ENCODE peak calls at places on chromosomes 13 and 19, in nine cellular contexts. G, X, C, N, Q, K, W, U and J are unnamed samples.
A peak's percentile ranks its signal among the peaks of the same experiment; 100 is the strongest.

GRCh38 chr13:110533771-110534670 is 27.5 kb downstream of the RAB20 start:
- DNase-seq in G (no peak), X (no peak), C (no peak), N (no peak), Q (no peak), K (no peak), W (no peak), U (no peak), J (no peak)

GRCh38 chr13:93903909-93904308 is 575.6 kb downstream of the DCT start:
- DNase-seq in G (no peak), X (no peak), C (no peak), N (no peak), Q (no peak), K (no peak), W (no peak), U (no peak), J (no peak)

GRCh38 chr13:94007072-94007471 is 472.4 kb downstream of the DCT start:
- DNase-seq in G (no peak), X (no peak), C (no peak), N (no peak), Q (no peak), K (peak; percentile 61), W (no peak), U (no peak), J (no peak)

GRCh38 chr13:43238341-43239083 is 215.1 kb downstream of the DNAJC15 start:
- DNase-seq in G (no peak), X (no peak), C (no peak), N (no peak), Q (no peak), K (no peak), W (no peak), U (no peak), J (no peak)

GRCh38 chr13:49620170-49620621 is 8.1 kb upstream of the ARL11 start:
- DNase-seq in G (no peak), X (no peak), C (no peak), N (no peak), Q (no peak), K (no peak), W (no peak), U (no peak), J (no peak)

GRCh38 chr13:97944396-97945029 is 9.0 kb upstream of the IPO5 start:
- DNase-seq in G (peak; percentile 6), X (no peak), C (no peak), N (no peak), Q (no peak), K (no peak), W (no peak), U (no peak), J (no peak)

GRCh38 chr13:110123041-110123809 is 183.7 kb downstream of the COL4A1 start:
- DNase-seq in G (no peak), X (no peak), C (no peak), N (no peak), Q (no peak), K (no peak), W (no peak), U (peak; percentile 53), J (no peak)

GRCh38 chr13:64332048-64332447 is 2898.1 kb downstream of the PCDH9 start:
- DNase-seq in G (no peak), X (no peak), C (no peak), N (no peak), Q (no peak), K (peak; percentile 5), W (no peak), U (no peak), J (no peak)

GRCh38 chr19:50706387-50706786 is 13.2 kb downstream of the SHANK1 start:
- DNase-seq in G (no peak), X (no peak), C (no peak), N (no peak), Q (no peak), K (no peak), W (no peak), U (no peak), J (no peak)

GRCh38 chr13:110625771-110626321 is 10.5 kb downstream of the NAXD start:
- DNase-seq in G (no peak), X (no peak), C (no peak), N (no peak), Q (no peak), K (no peak), W (no peak), U (no peak), J (no peak)

GRCh38 chr13:39530996-39531395 is 72.0 kb downstream of the LHFPL6 start:
- DNase-seq in G (no peak), X (no peak), C (no peak), N (no peak), Q (no peak), K (peak; percentile 9), W (no peak), U (no peak), J (no peak)

GRCh38 chr19:3108775-3109174 is 14.6 kb downstream of the GNA11 start:
- DNase-seq in G (peak; percentile 52), X (peak; percentile 57), C (no peak), N (peak; percentile 63), Q (peak; percentile 64), K (peak; percentile 50), W (no peak), U (no peak), J (peak; percentile 49)

GRCh38 chr13:59677966-59678814 is 485.5 kb downstream of the DIAPH3 start:
- DNase-seq in G (peak; percentile 52), X (no peak), C (peak; percentile 38), N (peak; percentile 20), Q (no peak), K (peak; percentile 67), W (no peak), U (no peak), J (peak; percentile 24)

GRCh38 chr13:67515895-67516294 is 285.8 kb upstream of the PCDH9 start:
- DNase-seq in G (peak; percentile 48), X (no peak), C (no peak), N (no peak), Q (no peak), K (no peak), W (no peak), U (no peak), J (no peak)

GRCh38 chr19:13044160-13044853 is 49.0 kb downstream of the NFIX start:
- DNase-seq in G (no peak), X (no peak), C (no peak), N (no peak), Q (peak; percentile 74), K (peak; percentile 39), W (no peak), U (no peak), J (no peak)

GRCh38 chr19:5695649-5696195 is 5.6 kb downstream of the RPL36 start:
- DNase-seq in G (no peak), X (no peak), C (no peak), N (no peak), Q (no peak), K (no peak), W (no peak), U (no peak), J (no peak)

GRCh38 chr13:97001641-97002040 is 7.4 kb upstream of the OXGR1 start:
- DNase-seq in G (no peak), X (no peak), C (no peak), N (no peak), Q (no peak), K (no peak), W (no peak), U (no peak), J (no peak)

GRCh38 chr19:56678205-56678604 is 6.6 kb upstream of the ZNF835 start:
- DNase-seq in G (no peak), X (no peak), C (no peak), N (no peak), Q (no peak), K (no peak), W (no peak), U (peak; percentile 4), J (no peak)

GRCh38 chr13:44273991-44274810 is 99.4 kb upstream of the SERP2 start:
- DNase-seq in G (no peak), X (peak; percentile 2), C (peak; percentile 39), N (no peak), Q (peak; percentile 33), K (peak; percentile 61), W (no peak), U (no peak), J (peak; percentile 68)

GRCh38 chr13:27035892-27036235 is 135.7 kb downstream of the USP12 start:
- DNase-seq in G (no peak), X (peak; percentile 9), C (no peak), N (no peak), Q (no peak), K (no peak), W (no peak), U (no peak), J (no peak)

GRCh38 chr13:113095146-113096051 is 10.2 kb upstream of the F7 start:
- DNase-seq in G (no peak), X (no peak), C (no peak), N (no peak), Q (no peak), K (no peak), W (no peak), U (no peak), J (no peak)

GRCh38 chr19:38880882-38881609 is 3.0 kb upstream of the RINL start:
- DNase-seq in G (no peak), X (no peak), C (no peak), N (no peak), Q (no peak), K (no peak), W (no peak), U (no peak), J (no peak)

GRCh38 chr13:100787899-100788298 is 113.3 kb upstream of the TMTC4 start:
- DNase-seq in G (no peak), X (no peak), C (no peak), N (no peak), Q (no peak), K (no peak), W (no peak), U (no peak), J (no peak)

GRCh38 chr13:74555291-74556001 is 421.2 kb upstream of the KLF12 start:
- DNase-seq in G (peak; percentile 60), X (no peak), C (no peak), N (no peak), Q (no peak), K (no peak), W (no peak), U (no peak), J (no peak)

GRCh38 chr19:55600336-55601028 is 394 bp downstream of the ZNF524 start:
- DNase-seq in G (peak; percentile 92), X (no peak), C (no peak), N (no peak), Q (peak; percentile 34), K (no peak), W (no peak), U (peak; percentile 84), J (no peak)

GRCh38 chr13:43058318-43058674 is 34.9 kb downstream of the DNAJC15 start:
- DNase-seq in G (no peak), X (peak; percentile 82), C (peak; percentile 81), N (no peak), Q (no peak), K (peak; percentile 89), W (no peak), U (no peak), J (peak; percentile 95)

GRCh38 chr19:12838182-12838890 is at the start of gene MAST1:
- DNase-seq in G (peak; percentile 54), X (peak; percentile 61), C (no peak), N (peak; percentile 36), Q (peak; percentile 47), K (peak; percentile 45), W (no peak), U (no peak), J (peak; percentile 75)

GRCh38 chr19:7603919-7604318 is 8.3 kb downstream of the CAMSAP3 start:
- DNase-seq in G (no peak), X (no peak), C (no peak), N (no peak), Q (no peak), K (no peak), W (no peak), U (no peak), J (no peak)